ENCODE peak calls at places on chromosomes 11 and 22, in eight cellular contexts. W is HCT116, O is A549, I is adrenal gland, B is stomach, D is uterus, L is tibial nerve, F is testis. H is an unnamed sample.

GRCh38 chr22:35401863-35402262 is 1.9 kb downstream of the MCM5 start:
- DNase-seq in W (no peak), O (no peak), I (no peak), B (no peak), D (no peak), L (no peak), F (no peak), H (no peak)

GRCh38 chr22:34669001-34669400 is 397.0 kb upstream of the ISX start:
- DNase-seq in W (no peak), O (no peak), I (no peak), B (no peak), D (no peak), L (no peak), F (no peak), H (no peak)

GRCh38 chr11:2199466-2200341 is 28.1 kb upstream of the TH start:
- DNase-seq in W (no peak), O (no peak), I (no peak), B (no peak), D (no peak), L (no peak), F (no peak), H (no peak)

GRCh38 chr11:68965901-68966868 is 14.6 kb downstream of the MRGPRD start:
- DNase-seq in W (no peak), O (no peak), I (no peak), B (no peak), D (peak), L (no peak), F (no peak), H (no peak)

GRCh38 chr11:9750551-9750950 is 86.7 kb downstream of the SWAP70 start:
- DNase-seq in W (no peak), O (no peak), I (no peak), B (no peak), D (no peak), L (no peak), F (no peak), H (no peak)

GRCh38 chr11:15073361-15074205 is at the start of gene CALCB:
- DNase-seq in W (no peak), O (peak), I (no peak), B (no peak), D (no peak), L (no peak), F (peak), H (no peak)

GRCh38 chr11:87028688-87029087 is 9.0 kb upstream of the TMEM135 start:
- DNase-seq in W (no peak), O (no peak), I (no peak), B (no peak), D (no peak), L (no peak), F (no peak), H (no peak)

GRCh38 chr22:47158457-47158856 is 396.0 kb downstream of the TBC1D22A start:
- DNase-seq in W (no peak), O (no peak), I (no peak), B (no peak), D (no peak), L (no peak), F (no peak), H (no peak)

GRCh38 chr11:69909561-69910518 is 90.6 kb upstream of the FGF3 start:
- DNase-seq in W (no peak), O (no peak), I (no peak), B (no peak), D (no peak), L (no peak), F (no peak), H (no peak)

GRCh38 chr11:134483857-134484256 is 71.8 kb upstream of the B3GAT1 start:
- DNase-seq in W (no peak), O (no peak), I (no peak), B (no peak), D (no peak), L (no peak), F (no peak), H (no peak)

GRCh38 chr11:112013501-112014164 is 11.6 kb upstream of the DLAT start:
- DNase-seq in W (no peak), O (no peak), I (no peak), B (no peak), D (no peak), L (no peak), F (no peak), H (no peak)

GRCh38 chr22:49009359-49010063 is 818.2 kb downstream of the BRD1 start:
- DNase-seq in W (no peak), O (no peak), I (no peak), B (peak), D (no peak), L (no peak), F (peak), H (no peak)

GRCh38 chr22:47583959-47584562 is 821.6 kb downstream of the TBC1D22A start:
- DNase-seq in W (no peak), O (no peak), I (no peak), B (no peak), D (no peak), L (no peak), F (no peak), H (no peak)

GRCh38 chr11:57647960-57648776 is 1.5 kb downstream of the YPEL4 start:
- DNase-seq in W (no peak), O (no peak), I (no peak), B (no peak), D (no peak), L (no peak), F (no peak), H (no peak)

GRCh38 chr22:36374603-36375024 is 13.2 kb downstream of the MYH9 start:
- DNase-seq in W (peak), O (peak), I (peak), B (peak), D (no peak), L (no peak), F (no peak), H (no peak)

GRCh38 chr11:113261709-113262475 is 52.5 kb upstream of the TTC12 start:
- DNase-seq in W (no peak), O (no peak), I (peak), B (no peak), D (no peak), L (no peak), F (no peak), H (peak)

GRCh38 chr11:65744699-65745042 is 24.1 kb upstream of the RNASEH2C start:
- DNase-seq in W (no peak), O (no peak), I (no peak), B (no peak), D (no peak), L (no peak), F (no peak), H (no peak)

GRCh38 chr11:3745161-3745560 is 52.2 kb downstream of the NUP98 start:
- DNase-seq in W (no peak), O (no peak), I (no peak), B (no peak), D (no peak), L (no peak), F (no peak), H (no peak)

GRCh38 chr11:130940706-130941105 is 24.4 kb upstream of the SNX19 start:
- DNase-seq in W (no peak), O (no peak), I (no peak), B (no peak), D (no peak), L (no peak), F (no peak), H (no peak)

GRCh38 chr11:124640660-124641059 is 18.0 kb downstream of the TBRG1 start:
- DNase-seq in W (no peak), O (no peak), I (no peak), B (no peak), D (no peak), L (no peak), F (no peak), H (no peak)

GRCh38 chr22:19869497-19870152 is 15.0 kb upstream of the GNB1L start:
- DNase-seq in W (no peak), O (no peak), I (peak), B (no peak), D (no peak), L (no peak), F (no peak), H (no peak)

GRCh38 chr11:120185678-120186407 is 25.0 kb upstream of the OAF start:
- DNase-seq in W (no peak), O (no peak), I (no peak), B (peak), D (peak), L (no peak), F (peak), H (no peak)

GRCh38 chr22:49039625-49040024 is 788.0 kb downstream of the BRD1 start:
- DNase-seq in W (no peak), O (no peak), I (peak), B (no peak), D (no peak), L (no peak), F (no peak), H (no peak)

GRCh38 chr11:520428-521178 is 13.6 kb upstream of the RNH1 start:
- DNase-seq in W (no peak), O (no peak), I (no peak), B (no peak), D (no peak), L (no peak), F (no peak), H (no peak)

GRCh38 chr11:83257638-83258229 is 28.4 kb downstream of the CCDC90B start:
- DNase-seq in W (no peak), O (no peak), I (peak), B (no peak), D (peak), L (no peak), F (no peak), H (peak)

GRCh38 chr11:68150029-68150428 is 28.8 kb upstream of the CHKA start:
- DNase-seq in W (no peak), O (no peak), I (peak), B (peak), D (no peak), L (no peak), F (no peak), H (peak)

GRCh38 chr22:33034753-33035152 is 23.4 kb downstream of the SYN3 start:
- DNase-seq in W (no peak), O (no peak), I (peak), B (peak), D (no peak), L (no peak), F (no peak), H (no peak)

DNA sequence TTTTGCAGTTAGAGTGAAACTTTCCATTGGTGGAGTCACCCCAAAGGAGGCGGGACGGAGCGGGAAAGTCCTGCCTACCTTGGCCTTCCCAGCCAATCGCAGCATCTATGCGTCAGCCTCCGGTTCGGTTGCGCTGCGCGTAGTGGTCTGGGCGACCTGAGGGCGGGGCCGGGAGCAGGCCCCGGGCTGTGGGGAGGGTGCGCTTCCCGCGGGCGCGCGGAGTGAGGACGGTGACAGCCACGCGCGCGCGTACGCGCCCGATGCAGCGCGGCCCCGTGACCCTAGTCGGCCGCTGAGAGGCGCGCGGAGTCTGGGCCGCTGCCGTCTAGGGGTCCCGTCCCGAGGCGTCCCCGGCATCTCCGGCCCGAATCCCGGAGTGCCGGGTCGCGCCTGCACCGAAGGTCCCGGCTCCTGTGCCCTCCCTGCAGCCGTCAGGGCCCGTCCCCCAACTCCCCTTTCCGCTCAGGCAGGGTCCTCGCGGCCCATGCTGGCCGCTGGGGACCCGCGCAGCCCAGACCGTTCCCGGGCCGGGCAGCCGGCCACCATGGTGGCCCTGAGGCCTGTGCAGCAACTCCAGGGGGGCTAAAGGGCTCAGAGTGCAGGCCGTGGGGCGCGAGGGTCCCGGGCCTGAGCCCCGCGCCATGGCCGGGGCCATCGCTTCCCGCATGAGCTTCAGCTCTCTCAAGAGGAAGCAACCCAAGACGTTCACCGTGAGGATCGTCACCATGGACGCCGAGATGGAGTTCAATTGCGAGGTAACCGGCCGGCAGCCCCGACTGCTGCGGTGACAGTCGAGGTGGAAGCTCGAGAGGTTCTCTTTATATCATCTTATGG is at the start of gene NF2:
- DNase-seq in W (peak), O (peak), I (peak), B (peak), D (peak), L (peak), F (peak), H (peak)
- TF ChIP-seq POLR2A in W (peak), O (peak), I (peak), B (no peak), D (peak), L (peak), F (peak), H (peak)

DNA sequence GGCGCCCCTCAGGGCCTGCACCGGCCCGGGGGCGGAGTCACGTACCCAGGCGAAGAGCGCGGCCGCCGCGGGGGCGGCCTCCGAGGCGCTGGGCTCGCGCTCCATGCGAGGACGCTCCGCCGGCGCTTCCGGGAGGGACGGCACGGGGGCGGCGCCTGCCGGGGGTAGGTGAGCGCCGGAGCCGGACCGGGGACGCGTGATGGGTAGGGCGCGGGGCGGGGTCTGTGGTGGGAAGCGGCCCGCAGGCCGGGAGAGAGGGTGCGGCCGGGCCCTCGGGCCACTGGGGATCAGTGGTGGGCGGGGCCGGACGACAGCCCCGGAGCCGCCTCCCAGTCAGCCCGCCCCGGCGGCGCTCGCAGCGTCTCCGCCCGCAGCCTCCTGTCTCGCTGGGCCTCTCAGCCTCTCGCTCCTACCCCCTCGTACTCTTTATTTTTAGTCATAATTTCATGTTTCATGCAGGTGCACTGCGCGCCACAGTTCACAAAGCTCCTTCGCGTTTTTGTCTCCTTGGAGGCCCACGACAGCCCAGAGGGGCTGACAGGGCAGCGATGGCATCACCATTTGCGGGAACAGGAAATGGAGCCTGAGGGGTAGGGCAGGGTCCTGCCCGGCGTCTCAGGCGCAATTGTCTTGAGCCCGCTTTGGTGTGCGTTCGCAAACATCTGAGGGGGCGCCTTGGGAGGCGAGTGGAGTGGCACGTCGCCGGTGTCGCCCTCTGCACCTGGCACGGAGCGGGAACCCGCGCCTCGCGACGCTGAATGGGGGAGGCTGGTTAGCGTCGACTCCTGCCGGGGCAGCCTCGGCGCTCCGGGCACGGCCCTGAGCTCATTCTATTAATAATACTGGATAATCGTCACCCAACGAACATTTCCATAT is at the start of gene SERGEF:
- DNase-seq in W (peak), O (peak), I (peak), B (peak), D (peak), L (peak), F (peak), H (peak)
- TF ChIP-seq POLR2A in W (peak), O (peak), I (peak), B (no peak), D (no peak), L (peak), F (no peak), H (peak)

DNA sequence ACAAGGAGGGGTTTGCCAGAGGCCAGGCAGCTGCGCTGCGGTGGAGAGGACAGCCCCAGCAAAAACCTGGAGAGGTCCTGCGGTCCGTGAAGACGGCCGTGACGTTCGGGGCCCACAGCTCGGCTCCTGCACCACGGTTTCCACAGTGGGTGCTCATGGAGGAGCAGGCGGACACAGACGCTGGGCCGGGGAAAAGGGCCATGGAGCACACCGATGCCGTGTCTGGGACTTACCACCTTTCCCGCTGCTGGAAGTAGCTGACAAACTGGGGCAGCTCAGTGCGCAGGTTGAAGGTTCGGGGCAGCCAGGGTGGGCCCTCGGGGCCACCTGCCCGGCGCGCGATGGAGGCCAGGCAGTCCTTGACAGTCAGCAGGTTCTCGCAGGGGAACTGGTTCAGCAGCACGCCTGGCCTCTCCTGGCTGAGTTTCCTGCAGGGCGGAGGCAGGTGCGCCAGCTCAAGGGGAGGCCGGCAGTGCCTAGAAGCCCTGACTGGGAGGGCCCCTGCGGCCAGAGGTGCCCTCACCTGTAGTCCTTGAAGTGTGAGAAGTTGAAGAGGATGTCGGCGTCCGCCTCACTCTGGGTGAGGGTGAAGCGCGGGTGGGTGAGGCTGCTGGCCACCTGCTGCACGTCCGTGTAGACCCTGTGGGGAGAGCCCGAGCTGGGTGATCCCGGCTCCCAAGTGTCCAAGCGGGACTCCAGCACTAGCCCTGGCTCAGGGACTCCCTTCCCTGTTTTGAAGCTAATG is 12.8 kb downstream of the TTLL12 start:
- DNase-seq in W (no peak), O (no peak), I (no peak), B (no peak), D (no peak), L (no peak), F (no peak), H (no peak)
- TF ChIP-seq POLR2A in W (no peak), O (no peak), I (no peak), B (no peak), D (no peak), L (no peak), F (no peak), H (no peak)

GRCh38 chr11:63838150-63838681 is 694 bp upstream of the MARK2 start:
- DNase-seq in W (no peak), O (no peak), I (peak), B (no peak), D (peak), L (no peak), F (no peak), H (no peak)

GRCh38 chr11:63840356-63841060 is 1.6 kb downstream of the MARK2 start:
- DNase-seq in W (no peak), O (no peak), I (no peak), B (no peak), D (no peak), L (no peak), F (no peak), H (no peak)

GRCh38 chr11:63839508-63840355 is 822 bp downstream of the MARK2 start:
- DNase-seq in W (no peak), O (no peak), I (peak), B (peak), D (peak), L (peak), F (peak), H (no peak)

GRCh38 chr11:63837719-63838118 is 1.2 kb upstream of the MARK2 start:
- DNase-seq in W (no peak), O (no peak), I (no peak), B (no peak), D (no peak), L (no peak), F (no peak), H (no peak)

DNA sequence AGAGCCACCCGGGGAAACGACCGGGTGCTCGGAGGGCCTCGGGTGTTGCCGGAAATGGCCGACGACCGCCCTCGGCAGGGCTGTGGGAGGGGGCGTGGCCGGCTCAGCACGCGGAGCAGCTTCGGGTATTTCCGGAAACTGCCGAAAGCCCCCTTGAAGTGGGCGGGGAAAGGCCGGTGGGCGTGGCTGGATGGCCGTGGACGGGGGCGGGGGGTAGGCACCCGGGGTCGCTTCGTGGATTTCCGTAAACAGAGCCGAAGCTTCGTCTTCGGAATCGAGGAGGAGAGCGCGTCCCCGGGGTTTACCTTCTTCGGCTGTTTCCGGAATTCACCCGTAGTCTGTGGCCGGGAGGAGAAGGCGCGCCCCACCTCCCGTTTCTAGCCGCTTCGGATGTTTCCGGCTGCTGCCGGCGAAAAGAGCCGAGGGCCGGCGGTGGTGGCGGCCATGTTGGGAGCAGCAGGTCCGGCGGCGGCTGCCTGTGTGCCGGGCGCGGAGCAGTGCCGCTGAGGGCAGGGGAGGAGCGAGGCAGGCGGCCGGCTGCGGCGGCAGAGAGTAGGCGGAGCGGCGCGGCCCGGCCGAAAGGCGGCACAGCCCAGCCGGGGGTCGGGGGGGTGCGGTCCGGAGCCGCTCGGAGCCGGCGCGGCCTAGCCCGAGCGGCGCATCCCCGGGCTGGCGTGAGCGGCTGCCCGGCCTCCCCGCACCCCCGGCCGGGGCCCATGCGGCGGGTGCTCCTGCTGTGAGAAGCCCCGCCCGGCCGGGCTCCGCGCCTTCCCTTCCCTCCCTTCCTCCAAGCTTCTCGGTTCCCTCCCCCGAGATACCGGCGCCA is at the start of gene MARK2:
- DNase-seq in W (peak), O (peak), I (peak), B (peak), D (peak), L (peak), F (peak), H (peak)
- TF ChIP-seq POLR2A in W (peak), O (peak), I (peak), B (no peak), D (peak), L (peak), F (peak), H (peak)

H was measured in H54.